ENCODE peak calls at places on chromosomes 1 and 21, in seven cellular contexts. One of them, this sample, is unnamed.

GRCh38 chr1:17762313-17762712 is 7.2 kb downstream of the ACTL8 start:
- DNase-seq in tibial nerve: no peak
- DNase-seq in ovary: no peak
- DNase-seq in transverse colon: no peak
- DNase-seq in H1: no peak
- DNase-seq in esophagus muscularis mucosa: no peak
- DNase-seq in GM12878: no peak
- DNase-seq in this sample: no peak

GRCh38 chr1:221891708-221892107 is 149.8 kb upstream of the DUSP10 start:
- DNase-seq in tibial nerve: peak
- DNase-seq in ovary: no peak
- DNase-seq in transverse colon: no peak
- DNase-seq in H1: no peak
- DNase-seq in esophagus muscularis mucosa: peak
- DNase-seq in GM12878: no peak
- DNase-seq in this sample: no peak

GRCh38 chr21:45445369-45445768 is 40.4 kb downstream of the COL18A1 start:
- DNase-seq in tibial nerve: no peak
- DNase-seq in ovary: peak
- DNase-seq in transverse colon: no peak
- DNase-seq in H1: no peak
- DNase-seq in esophagus muscularis mucosa: no peak
- DNase-seq in GM12878: no peak
- DNase-seq in this sample: no peak

GRCh38 chr1:229058111-229058551 is 212.8 kb upstream of the RAB4A start:
- DNase-seq in tibial nerve: no peak
- DNase-seq in ovary: no peak
- DNase-seq in transverse colon: no peak
- DNase-seq in H1: no peak
- DNase-seq in esophagus muscularis mucosa: peak
- DNase-seq in GM12878: no peak
- DNase-seq in this sample: peak

GRCh38 chr1:109116286-109116685 is 2.4 kb downstream of the ELAPOR1 start:
- DNase-seq in tibial nerve: no peak
- DNase-seq in ovary: no peak
- DNase-seq in transverse colon: no peak
- DNase-seq in H1: no peak
- DNase-seq in esophagus muscularis mucosa: no peak
- DNase-seq in GM12878: no peak
- DNase-seq in this sample: peak

GRCh38 chr21:46634966-46635323 is 529 bp upstream of the PRMT2 start:
- DNase-seq in tibial nerve: peak
- DNase-seq in ovary: peak
- DNase-seq in transverse colon: no peak
- DNase-seq in H1: no peak
- DNase-seq in esophagus muscularis mucosa: peak
- DNase-seq in GM12878: peak
- DNase-seq in this sample: peak

GRCh38 chr1:195866383-195867222 is 741.6 kb downstream of the KCNT2 start:
- DNase-seq in tibial nerve: no peak
- DNase-seq in ovary: no peak
- DNase-seq in transverse colon: no peak
- DNase-seq in H1: no peak
- DNase-seq in esophagus muscularis mucosa: no peak
- DNase-seq in GM12878: no peak
- DNase-seq in this sample: no peak

GRCh38 chr1:177934461-177934860 is 35.4 kb downstream of the SEC16B start:
- DNase-seq in tibial nerve: no peak
- DNase-seq in ovary: no peak
- DNase-seq in transverse colon: no peak
- DNase-seq in H1: no peak
- DNase-seq in esophagus muscularis mucosa: no peak
- DNase-seq in GM12878: no peak
- DNase-seq in this sample: no peak

GRCh38 chr1:41745022-41745421 is 173.7 kb downstream of the HIVEP3 start:
- DNase-seq in tibial nerve: no peak
- DNase-seq in ovary: no peak
- DNase-seq in transverse colon: no peak
- DNase-seq in H1: no peak
- DNase-seq in esophagus muscularis mucosa: no peak
- DNase-seq in GM12878: no peak
- DNase-seq in this sample: no peak

GRCh38 chr1:21277178-21277577 is 13.1 kb downstream of the ECE1 start:
- DNase-seq in tibial nerve: no peak
- DNase-seq in ovary: peak
- DNase-seq in transverse colon: no peak
- DNase-seq in H1: no peak
- DNase-seq in esophagus muscularis mucosa: no peak
- DNase-seq in GM12878: no peak
- DNase-seq in this sample: no peak

GRCh38 chr21:20459838-20460237 is 538.4 kb upstream of the NCAM2 start:
- DNase-seq in tibial nerve: no peak
- DNase-seq in ovary: no peak
- DNase-seq in transverse colon: no peak
- DNase-seq in H1: no peak
- DNase-seq in esophagus muscularis mucosa: no peak
- DNase-seq in GM12878: no peak
- DNase-seq in this sample: no peak

GRCh38 chr1:14613915-14614314 is 15.4 kb downstream of the KAZN start:
- DNase-seq in tibial nerve: no peak
- DNase-seq in ovary: no peak
- DNase-seq in transverse colon: no peak
- DNase-seq in H1: no peak
- DNase-seq in esophagus muscularis mucosa: no peak
- DNase-seq in GM12878: no peak
- DNase-seq in this sample: no peak

GRCh38 chr1:8370046-8370881 is 52.4 kb downstream of the SLC45A1 start:
- DNase-seq in tibial nerve: no peak
- DNase-seq in ovary: no peak
- DNase-seq in transverse colon: no peak
- DNase-seq in H1: no peak
- DNase-seq in esophagus muscularis mucosa: no peak
- DNase-seq in GM12878: no peak
- DNase-seq in this sample: no peak

GRCh38 chr1:91885716-91886506 is at the start of gene TGFBR3:
- DNase-seq in tibial nerve: peak
- DNase-seq in ovary: peak
- DNase-seq in transverse colon: peak
- DNase-seq in H1: peak
- DNase-seq in esophagus muscularis mucosa: peak
- DNase-seq in GM12878: no peak
- DNase-seq in this sample: peak
- TF ChIP-seq EP300 in tibial nerve: peak
- TF ChIP-seq EP300 in ovary: peak
- TF ChIP-seq EP300 in transverse colon: no peak
- TF ChIP-seq EP300 in H1: no peak
- TF ChIP-seq EP300 in esophagus muscularis mucosa: no peak
- TF ChIP-seq EP300 in GM12878: no peak
- TF ChIP-seq EP300 in this sample: peak

GRCh38 chr1:88016947-88017346 is 667.1 kb upstream of the PKN2 start:
- DNase-seq in tibial nerve: no peak
- DNase-seq in ovary: no peak
- DNase-seq in transverse colon: peak
- DNase-seq in H1: no peak
- DNase-seq in esophagus muscularis mucosa: no peak
- DNase-seq in GM12878: no peak
- DNase-seq in this sample: no peak

GRCh38 chr1:88009916-88010315 is 674.2 kb upstream of the PKN2 start:
- DNase-seq in tibial nerve: no peak
- DNase-seq in ovary: no peak
- DNase-seq in transverse colon: no peak
- DNase-seq in H1: no peak
- DNase-seq in esophagus muscularis mucosa: no peak
- DNase-seq in GM12878: no peak
- DNase-seq in this sample: no peak

GRCh38 chr1:88014126-88014525 is 669.9 kb upstream of the PKN2 start:
- DNase-seq in tibial nerve: no peak
- DNase-seq in ovary: no peak
- DNase-seq in transverse colon: no peak
- DNase-seq in H1: no peak
- DNase-seq in esophagus muscularis mucosa: no peak
- DNase-seq in GM12878: no peak
- DNase-seq in this sample: no peak

DNA sequence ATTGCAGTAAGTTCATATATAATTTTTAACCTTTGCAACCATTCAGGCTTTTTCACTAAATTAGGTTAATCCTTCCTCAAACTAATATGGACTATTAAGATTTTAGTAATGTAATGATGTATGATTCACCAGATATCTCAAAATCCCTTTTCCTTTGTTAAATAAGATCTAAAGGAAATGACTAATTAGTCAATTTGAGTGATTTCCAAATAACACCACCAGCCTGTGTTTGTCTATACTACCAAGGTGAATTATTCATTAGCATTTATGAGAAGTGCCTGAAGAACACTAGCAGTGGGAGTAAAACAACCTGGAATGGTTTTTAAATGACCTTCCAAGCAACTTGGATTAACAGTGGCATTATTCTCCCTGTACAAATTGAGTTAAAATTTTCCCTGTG is 670.6 kb upstream of the PKN2 start:
- DNase-seq in tibial nerve: no peak
- DNase-seq in ovary: no peak
- DNase-seq in transverse colon: no peak
- DNase-seq in H1: no peak
- DNase-seq in esophagus muscularis mucosa: no peak
- DNase-seq in GM12878: no peak
- DNase-seq in this sample: no peak
- TF ChIP-seq POLR2A in tibial nerve: no peak
- TF ChIP-seq POLR2A in ovary: no peak
- TF ChIP-seq POLR2A in transverse colon: no peak
- TF ChIP-seq POLR2A in H1: no peak
- TF ChIP-seq POLR2A in esophagus muscularis mucosa: no peak
- TF ChIP-seq POLR2A in GM12878: no peak
- TF ChIP-seq POLR2A in this sample: no peak

GRCh38 chr1:5329068-5329739 is 663.0 kb downstream of the NPHP4 start:
- DNase-seq in tibial nerve: no peak
- DNase-seq in ovary: no peak
- DNase-seq in transverse colon: no peak
- DNase-seq in H1: no peak
- DNase-seq in esophagus muscularis mucosa: no peak
- DNase-seq in GM12878: no peak
- DNase-seq in this sample: no peak

GRCh38 chr1:5338466-5338865 is 653.8 kb downstream of the NPHP4 start:
- DNase-seq in tibial nerve: no peak
- DNase-seq in ovary: no peak
- DNase-seq in transverse colon: no peak
- DNase-seq in H1: no peak
- DNase-seq in esophagus muscularis mucosa: no peak
- DNase-seq in GM12878: no peak
- DNase-seq in this sample: no peak

GRCh38 chr1:5331101-5331500 is 661.1 kb downstream of the NPHP4 start:
- DNase-seq in tibial nerve: no peak
- DNase-seq in ovary: no peak
- DNase-seq in transverse colon: no peak
- DNase-seq in H1: no peak
- DNase-seq in esophagus muscularis mucosa: no peak
- DNase-seq in GM12878: no peak
- DNase-seq in this sample: no peak

GRCh38 chr1:5333326-5333725 is 658.9 kb downstream of the NPHP4 start:
- DNase-seq in tibial nerve: no peak
- DNase-seq in ovary: no peak
- DNase-seq in transverse colon: no peak
- DNase-seq in H1: no peak
- DNase-seq in esophagus muscularis mucosa: no peak
- DNase-seq in GM12878: no peak
- DNase-seq in this sample: no peak
- TF ChIP-seq EP300 in tibial nerve: no peak
- TF ChIP-seq EP300 in ovary: no peak
- TF ChIP-seq EP300 in transverse colon: no peak
- TF ChIP-seq EP300 in H1: no peak
- TF ChIP-seq EP300 in esophagus muscularis mucosa: no peak
- TF ChIP-seq EP300 in GM12878: no peak
- TF ChIP-seq EP300 in this sample: no peak

GRCh38 chr1:156054500-156055342 is at the start of gene LAMTOR2:
- DNase-seq in tibial nerve: peak
- DNase-seq in ovary: peak
- DNase-seq in transverse colon: peak
- DNase-seq in H1: peak
- DNase-seq in esophagus muscularis mucosa: peak
- DNase-seq in GM12878: peak
- DNase-seq in this sample: peak
- TF ChIP-seq POLR2A in tibial nerve: no peak
- TF ChIP-seq POLR2A in ovary: peak
- TF ChIP-seq POLR2A in transverse colon: peak
- TF ChIP-seq POLR2A in H1: peak
- TF ChIP-seq POLR2A in esophagus muscularis mucosa: no peak
- TF ChIP-seq POLR2A in GM12878: peak
- TF ChIP-seq POLR2A in this sample: no peak